ENCODE peak calls at places on chromosomes 2 and 18, in nine cellular contexts. One of them, this sample, is unnamed. For H3K4me1, the result is how much of the 10 kb centered on the place peaks cover.

GRCh38 chr2:146669735-146670134 is 1175.1 kb upstream of the ACVR2A start:
- DNase-seq in GM23248: no peak
- DNase-seq in HCT116: no peak
- DNase-seq in endothelial cell of umbilical vein: no peak
- DNase-seq in astrocyte: no peak
- DNase-seq in neural progenitor cell: no peak
- DNase-seq in H9: no peak
- DNase-seq in mesenchymal stem cell: no peak
- DNase-seq in fibroblast of lung: no peak
- DNase-seq in this sample: no peak

GRCh38 chr18:70499218-70499691 is 210.4 kb downstream of the SOCS6 start:
- DNase-seq in H9: peak
- DNase-seq in mesenchymal stem cell: no peak
- DNase-seq in fibroblast of lung: no peak
- DNase-seq in astrocyte: no peak
- DNase-seq in HCT116: no peak
- DNase-seq in endothelial cell of umbilical vein: no peak
- DNase-seq in GM23248: no peak
- DNase-seq in neural progenitor cell: no peak
- DNase-seq in this sample: no peak

GRCh38 chr18:22471546-22472131 is 53.9 kb upstream of the CTAGE1 start:
- DNase-seq in GM23248: peak
- DNase-seq in fibroblast of lung: peak
- DNase-seq in mesenchymal stem cell: peak
- DNase-seq in endothelial cell of umbilical vein: peak
- DNase-seq in HCT116: no peak
- DNase-seq in neural progenitor cell: no peak
- DNase-seq in astrocyte: peak
- DNase-seq in H9: no peak
- DNase-seq in this sample: no peak

GRCh38 chr18:57446322-57446721 is 11.1 kb downstream of the ONECUT2 start:
- DNase-seq in mesenchymal stem cell: no peak
- DNase-seq in neural progenitor cell: peak
- DNase-seq in H9: peak
- DNase-seq in endothelial cell of umbilical vein: no peak
- DNase-seq in GM23248: no peak
- DNase-seq in fibroblast of lung: no peak
- DNase-seq in astrocyte: no peak
- DNase-seq in HCT116: no peak
- DNase-seq in this sample: no peak

GRCh38 chr2:167249197-167249596 is 360.9 kb downstream of the XIRP2 start:
- DNase-seq in mesenchymal stem cell: no peak
- DNase-seq in astrocyte: peak
- DNase-seq in HCT116: no peak
- DNase-seq in fibroblast of lung: peak
- DNase-seq in H9: no peak
- DNase-seq in neural progenitor cell: no peak
- DNase-seq in endothelial cell of umbilical vein: no peak
- DNase-seq in GM23248: no peak
- DNase-seq in this sample: no peak

GRCh38 chr18:25349131-25349925 is 2.6 kb downstream of the ZNF521 start:
- DNase-seq in fibroblast of lung: peak
- DNase-seq in astrocyte: peak
- DNase-seq in HCT116: no peak
- DNase-seq in H9: peak
- DNase-seq in mesenchymal stem cell: peak
- DNase-seq in endothelial cell of umbilical vein: peak
- DNase-seq in neural progenitor cell: peak
- DNase-seq in GM23248: peak
- DNase-seq in this sample: no peak

GRCh38 chr2:179022685-179023084 is 27.3 kb downstream of the CCDC141 start:
- DNase-seq in fibroblast of lung: no peak
- DNase-seq in astrocyte: no peak
- DNase-seq in mesenchymal stem cell: no peak
- DNase-seq in endothelial cell of umbilical vein: no peak
- DNase-seq in HCT116: no peak
- DNase-seq in H9: no peak
- DNase-seq in GM23248: no peak
- DNase-seq in neural progenitor cell: no peak
- DNase-seq in this sample: no peak

GRCh38 chr18:73774836-73775509 is 372.7 kb downstream of the FBXO15 start:
- DNase-seq in neural progenitor cell: peak
- DNase-seq in HCT116: no peak
- DNase-seq in astrocyte: no peak
- DNase-seq in fibroblast of lung: no peak
- DNase-seq in GM23248: no peak
- DNase-seq in H9: peak
- DNase-seq in endothelial cell of umbilical vein: no peak
- DNase-seq in mesenchymal stem cell: no peak
- DNase-seq in this sample: no peak

GRCh38 chr2:28228419-28228995 is 164.2 kb upstream of the FOSL2 start:
- DNase-seq in fibroblast of lung: no peak
- DNase-seq in endothelial cell of umbilical vein: no peak
- DNase-seq in astrocyte: no peak
- DNase-seq in neural progenitor cell: no peak
- DNase-seq in HCT116: no peak
- DNase-seq in mesenchymal stem cell: no peak
- DNase-seq in GM23248: no peak
- DNase-seq in H9: no peak
- DNase-seq in this sample: no peak

GRCh38 chr2:203714112-203714511 is 7.7 kb downstream of the CD28 start:
- DNase-seq in fibroblast of lung: no peak
- DNase-seq in H9: no peak
- DNase-seq in mesenchymal stem cell: no peak
- DNase-seq in neural progenitor cell: no peak
- DNase-seq in GM23248: no peak
- DNase-seq in endothelial cell of umbilical vein: peak
- DNase-seq in HCT116: no peak
- DNase-seq in astrocyte: no peak
- DNase-seq in this sample: no peak

GRCh38 chr2:110677080-110677479 is 783 bp downstream of the BUB1 start:
- DNase-seq in mesenchymal stem cell: peak
- DNase-seq in astrocyte: no peak
- DNase-seq in GM23248: peak
- DNase-seq in endothelial cell of umbilical vein: peak
- DNase-seq in neural progenitor cell: no peak
- DNase-seq in HCT116: no peak
- DNase-seq in H9: no peak
- DNase-seq in fibroblast of lung: no peak
- DNase-seq in this sample: no peak

GRCh38 chr18:42274488-42275137 is 319.6 kb downstream of the PIK3C3 start:
- DNase-seq in H9: peak
- DNase-seq in HCT116: no peak
- DNase-seq in mesenchymal stem cell: peak
- DNase-seq in fibroblast of lung: peak
- DNase-seq in astrocyte: no peak
- DNase-seq in endothelial cell of umbilical vein: no peak
- DNase-seq in GM23248: peak
- DNase-seq in neural progenitor cell: peak
- DNase-seq in this sample: no peak

GRCh38 chr2:222296311-222296736 is 2.5 kb downstream of the PAX3 start:
- DNase-seq in astrocyte: no peak
- DNase-seq in endothelial cell of umbilical vein: no peak
- DNase-seq in HCT116: no peak
- DNase-seq in H9: no peak
- DNase-seq in fibroblast of lung: peak
- DNase-seq in neural progenitor cell: no peak
- DNase-seq in GM23248: no peak
- DNase-seq in mesenchymal stem cell: no peak
- DNase-seq in this sample: no peak

GRCh38 chr2:148720501-148720998 is 76.0 kb downstream of the EPC2 start:
- DNase-seq in endothelial cell of umbilical vein: no peak
- DNase-seq in neural progenitor cell: no peak
- DNase-seq in fibroblast of lung: no peak
- DNase-seq in astrocyte: no peak
- DNase-seq in GM23248: peak
- DNase-seq in mesenchymal stem cell: no peak
- DNase-seq in HCT116: no peak
- DNase-seq in H9: no peak
- DNase-seq in this sample: no peak

GRCh38 chr18:60894254-60894945 is 438.8 kb upstream of the CDH20 start:
- DNase-seq in neural progenitor cell: no peak
- DNase-seq in GM23248: no peak
- DNase-seq in HCT116: no peak
- DNase-seq in mesenchymal stem cell: no peak
- DNase-seq in H9: no peak
- DNase-seq in endothelial cell of umbilical vein: no peak
- DNase-seq in astrocyte: no peak
- DNase-seq in fibroblast of lung: peak
- DNase-seq in this sample: no peak

GRCh38 chr2:3631851-3632659 is 25.9 kb upstream of the ALLC start:
- DNase-seq in astrocyte: no peak
- DNase-seq in HCT116: no peak
- DNase-seq in endothelial cell of umbilical vein: no peak
- DNase-seq in neural progenitor cell: no peak
- DNase-seq in fibroblast of lung: no peak
- DNase-seq in GM23248: no peak
- DNase-seq in H9: peak
- DNase-seq in mesenchymal stem cell: no peak
- DNase-seq in this sample: no peak

DNA sequence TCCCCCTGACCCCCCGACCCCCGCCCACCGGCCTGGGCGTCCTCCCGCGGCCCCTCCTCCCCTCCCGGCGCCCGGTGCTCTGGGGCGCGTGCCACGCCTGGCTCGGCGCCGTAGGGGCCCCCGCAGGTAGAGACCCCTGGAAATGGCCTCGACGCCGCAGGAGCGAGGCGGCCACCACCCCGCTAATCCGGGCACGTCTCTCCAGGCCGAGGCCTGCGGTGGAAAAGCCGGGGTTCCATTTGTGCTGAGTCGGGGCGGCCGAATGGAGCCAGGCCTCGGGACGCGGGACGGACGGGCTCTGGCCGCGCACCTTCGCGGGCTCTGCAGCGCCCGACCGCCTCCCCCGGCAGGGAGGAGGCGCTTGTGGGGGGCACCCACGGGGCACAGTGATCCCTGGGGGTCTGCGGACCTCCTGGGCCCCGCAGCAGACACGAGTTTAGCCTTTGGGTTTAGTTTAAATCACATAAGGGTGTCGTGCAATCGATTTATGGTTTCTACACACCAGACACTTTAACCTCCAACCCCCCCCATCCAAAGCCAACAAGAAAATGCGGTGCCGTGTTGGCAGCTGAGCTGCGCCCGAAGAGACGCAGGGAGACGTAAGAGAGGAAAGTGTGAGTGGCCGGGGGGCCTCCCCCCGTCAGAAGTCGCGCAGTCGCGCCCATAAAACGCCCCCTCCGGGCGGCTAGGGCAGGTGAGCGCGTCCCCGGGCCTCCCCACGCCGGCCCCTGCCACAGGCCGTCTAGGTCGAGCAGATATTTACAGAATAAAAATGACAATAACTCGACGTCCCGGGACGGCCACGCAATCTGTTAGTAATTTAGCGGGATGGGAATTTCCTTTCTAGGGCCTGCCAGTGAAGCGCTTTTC is 1.1 kb upstream of the NFATC1 start:
- DNase-seq in GM23248: peak
- DNase-seq in mesenchymal stem cell: peak
- DNase-seq in neural progenitor cell: peak
- DNase-seq in fibroblast of lung: peak
- DNase-seq in astrocyte: peak
- DNase-seq in endothelial cell of umbilical vein: peak
- DNase-seq in HCT116: no peak
- DNase-seq in H9: no peak
- DNase-seq in this sample: no peak
- H3K4me1 ChIP-seq in GM23248: under half
- H3K4me1 ChIP-seq in mesenchymal stem cell: under half
- H3K4me1 ChIP-seq in neural progenitor cell: under half
- H3K4me1 ChIP-seq in fibroblast of lung: under half
- H3K4me1 ChIP-seq in astrocyte: under half
- H3K4me1 ChIP-seq in endothelial cell of umbilical vein: under half
- H3K4me1 ChIP-seq in HCT116: under half
- H3K4me1 ChIP-seq in H9: under half
- H3K4me1 ChIP-seq in this sample: under half

DNA sequence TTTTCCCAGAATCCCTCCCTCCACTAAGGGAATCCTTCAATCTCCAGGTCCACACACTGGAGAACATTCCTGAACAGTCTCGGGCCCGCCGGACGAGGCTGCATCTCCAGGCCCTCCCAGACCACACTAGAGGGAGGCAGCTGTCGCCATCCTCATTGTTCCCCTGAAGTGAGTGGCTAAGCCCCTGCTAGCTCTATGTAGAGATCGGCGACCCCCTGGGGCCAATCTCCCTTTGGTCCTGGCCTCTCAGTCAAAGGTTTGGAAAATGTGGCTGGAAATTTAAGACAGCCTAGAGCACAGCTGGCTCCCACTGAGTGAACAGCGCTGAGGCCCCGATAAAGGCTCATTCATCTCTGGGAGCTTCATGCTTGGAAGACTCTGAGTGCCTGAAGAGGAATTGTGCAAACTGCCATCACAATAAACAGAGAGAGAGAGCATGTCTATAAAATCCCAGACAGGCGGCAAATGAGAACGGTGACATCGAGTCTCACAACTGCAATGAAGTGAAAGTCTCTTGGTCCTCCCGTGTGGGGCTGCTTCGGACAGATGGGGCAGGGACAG is 360.3 kb downstream of the CLIP4 start:
- DNase-seq in fibroblast of lung: no peak
- DNase-seq in mesenchymal stem cell: no peak
- DNase-seq in GM23248: no peak
- DNase-seq in HCT116: no peak
- DNase-seq in H9: no peak
- DNase-seq in endothelial cell of umbilical vein: no peak
- DNase-seq in neural progenitor cell: peak
- DNase-seq in astrocyte: no peak
- DNase-seq in this sample: no peak
- H2AFZ ChIP-seq in fibroblast of lung: peak
- H2AFZ ChIP-seq in mesenchymal stem cell: no peak
- H2AFZ ChIP-seq in GM23248: no peak
- H2AFZ ChIP-seq in HCT116: no peak
- H2AFZ ChIP-seq in H9: no peak
- H2AFZ ChIP-seq in endothelial cell of umbilical vein: no peak
- H2AFZ ChIP-seq in neural progenitor cell: no peak
- H2AFZ ChIP-seq in astrocyte: no peak
- H2AFZ ChIP-seq in this sample: no peak

GRCh38 chr2:130390460-130391057 is 34.7 kb downstream of the PTPN18 start:
- DNase-seq in mesenchymal stem cell: no peak
- DNase-seq in H9: no peak
- DNase-seq in neural progenitor cell: no peak
- DNase-seq in HCT116: no peak
- DNase-seq in astrocyte: no peak
- DNase-seq in GM23248: no peak
- DNase-seq in fibroblast of lung: no peak
- DNase-seq in endothelial cell of umbilical vein: no peak
- DNase-seq in this sample: no peak
- H3K4me1 ChIP-seq in mesenchymal stem cell: under half
- H3K4me1 ChIP-seq in H9: under half
- H3K4me1 ChIP-seq in neural progenitor cell: under half
- H3K4me1 ChIP-seq in HCT116: under half
- H3K4me1 ChIP-seq in astrocyte: under half
- H3K4me1 ChIP-seq in GM23248: under half
- H3K4me1 ChIP-seq in fibroblast of lung: under half
- H3K4me1 ChIP-seq in endothelial cell of umbilical vein: under half
- H3K4me1 ChIP-seq in this sample: under half

DNA sequence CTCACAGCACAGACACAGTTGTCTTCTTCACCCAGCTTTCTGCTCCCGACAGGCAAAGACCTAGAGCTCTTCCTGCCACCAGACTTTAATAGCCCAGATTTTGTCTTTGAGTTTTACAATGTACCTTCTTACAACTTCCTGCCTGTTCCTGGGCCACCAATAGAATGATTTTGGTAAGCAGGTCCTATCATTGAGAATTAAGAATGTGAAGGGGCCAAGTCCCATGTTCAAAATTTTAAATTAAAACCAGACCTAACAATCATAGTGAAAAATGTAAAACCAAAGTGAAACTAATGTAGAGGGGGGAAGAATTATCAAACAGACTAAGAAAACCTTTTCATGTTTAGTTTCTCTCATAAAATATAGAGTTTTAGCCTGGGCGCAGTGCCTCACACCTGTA is 72.8 kb downstream of the SP3 start:
- DNase-seq in GM23248: no peak
- DNase-seq in H9: no peak
- DNase-seq in fibroblast of lung: no peak
- DNase-seq in astrocyte: no peak
- DNase-seq in HCT116: no peak
- DNase-seq in mesenchymal stem cell: no peak
- DNase-seq in endothelial cell of umbilical vein: no peak
- DNase-seq in neural progenitor cell: no peak
- DNase-seq in this sample: no peak
- H2AFZ ChIP-seq in GM23248: no peak
- H2AFZ ChIP-seq in H9: no peak
- H2AFZ ChIP-seq in fibroblast of lung: no peak
- H2AFZ ChIP-seq in astrocyte: no peak
- H2AFZ ChIP-seq in HCT116: no peak
- H2AFZ ChIP-seq in mesenchymal stem cell: no peak
- H2AFZ ChIP-seq in endothelial cell of umbilical vein: no peak
- H2AFZ ChIP-seq in neural progenitor cell: no peak
- H2AFZ ChIP-seq in this sample: no peak

This sample was measured in keratinocyte.